ENCODE peak calls at places on chromosomes 3 and 15, in five cellular contexts. One of them, this sample, is unnamed.

GRCh38 chr3:47365213-47366153 is 15.3 kb upstream of the PTPN23 start:
- DNase-seq in RWPE2: no peak
- DNase-seq in CD8-positive, alpha-beta T cell: no peak
- DNase-seq in right atrium auricular region: no peak
- DNase-seq in psoas muscle: no peak
- DNase-seq in this sample: no peak

GRCh38 chr3:32082727-32083126 is 23.7 kb upstream of the GPD1L start:
- DNase-seq in RWPE2: no peak
- DNase-seq in CD8-positive, alpha-beta T cell: no peak
- DNase-seq in right atrium auricular region: no peak
- DNase-seq in psoas muscle: no peak
- DNase-seq in this sample: no peak

GRCh38 chr15:56086566-56086965 is 93.2 kb upstream of the NEDD4 start:
- DNase-seq in RWPE2: no peak
- DNase-seq in CD8-positive, alpha-beta T cell: no peak
- DNase-seq in right atrium auricular region: no peak
- DNase-seq in psoas muscle: no peak
- DNase-seq in this sample: no peak

GRCh38 chr15:51121118-51121517 is 26.4 kb upstream of the TNFAIP8L3 start:
- DNase-seq in RWPE2: peak
- DNase-seq in CD8-positive, alpha-beta T cell: no peak
- DNase-seq in right atrium auricular region: no peak
- DNase-seq in psoas muscle: no peak
- DNase-seq in this sample: no peak

GRCh38 chr3:45056608-45057301 is 30.7 kb downstream of the CLEC3B start:
- DNase-seq in RWPE2: no peak
- DNase-seq in CD8-positive, alpha-beta T cell: no peak
- DNase-seq in right atrium auricular region: no peak
- DNase-seq in psoas muscle: no peak
- DNase-seq in this sample: no peak

GRCh38 chr3:14222900-14223594 is 44.4 kb downstream of the LSM3 start:
- DNase-seq in RWPE2: no peak
- DNase-seq in CD8-positive, alpha-beta T cell: no peak
- DNase-seq in right atrium auricular region: no peak
- DNase-seq in psoas muscle: no peak
- DNase-seq in this sample: no peak

GRCh38 chr3:144350125-144350524 is 378.5 kb downstream of the DIPK2A start:
- DNase-seq in RWPE2: no peak
- DNase-seq in CD8-positive, alpha-beta T cell: no peak
- DNase-seq in right atrium auricular region: no peak
- DNase-seq in psoas muscle: no peak
- DNase-seq in this sample: no peak

GRCh38 chr3:176631175-176631574 is 566.1 kb downstream of the TBL1XR1 start:
- DNase-seq in RWPE2: no peak
- DNase-seq in CD8-positive, alpha-beta T cell: no peak
- DNase-seq in right atrium auricular region: no peak
- DNase-seq in psoas muscle: no peak
- DNase-seq in this sample: no peak

GRCh38 chr3:127831723-127832172 is 9.4 kb upstream of the MGLL start:
- DNase-seq in RWPE2: no peak
- DNase-seq in CD8-positive, alpha-beta T cell: no peak
- DNase-seq in right atrium auricular region: no peak
- DNase-seq in psoas muscle: peak
- DNase-seq in this sample: no peak
- TF ChIP-seq CTCF in RWPE2: peak
- TF ChIP-seq CTCF in CD8-positive, alpha-beta T cell: peak
- TF ChIP-seq CTCF in right atrium auricular region: peak
- TF ChIP-seq CTCF in psoas muscle: peak
- TF ChIP-seq CTCF in this sample: peak

GRCh38 chr3:74351213-74351612 is 263.2 kb downstream of the CNTN3 start:
- DNase-seq in RWPE2: no peak
- DNase-seq in CD8-positive, alpha-beta T cell: no peak
- DNase-seq in right atrium auricular region: no peak
- DNase-seq in psoas muscle: no peak
- DNase-seq in this sample: no peak

GRCh38 chr3:74348421-74348820 is 266.0 kb downstream of the CNTN3 start:
- DNase-seq in RWPE2: no peak
- DNase-seq in CD8-positive, alpha-beta T cell: no peak
- DNase-seq in right atrium auricular region: no peak
- DNase-seq in psoas muscle: no peak
- DNase-seq in this sample: no peak

GRCh38 chr3:74352166-74352565 is 262.3 kb downstream of the CNTN3 start:
- DNase-seq in RWPE2: no peak
- DNase-seq in CD8-positive, alpha-beta T cell: no peak
- DNase-seq in right atrium auricular region: no peak
- DNase-seq in psoas muscle: no peak
- DNase-seq in this sample: no peak

GRCh38 chr3:74349035-74349434 is 265.4 kb downstream of the CNTN3 start:
- DNase-seq in RWPE2: no peak
- DNase-seq in CD8-positive, alpha-beta T cell: no peak
- DNase-seq in right atrium auricular region: no peak
- DNase-seq in psoas muscle: no peak
- DNase-seq in this sample: no peak

DNA sequence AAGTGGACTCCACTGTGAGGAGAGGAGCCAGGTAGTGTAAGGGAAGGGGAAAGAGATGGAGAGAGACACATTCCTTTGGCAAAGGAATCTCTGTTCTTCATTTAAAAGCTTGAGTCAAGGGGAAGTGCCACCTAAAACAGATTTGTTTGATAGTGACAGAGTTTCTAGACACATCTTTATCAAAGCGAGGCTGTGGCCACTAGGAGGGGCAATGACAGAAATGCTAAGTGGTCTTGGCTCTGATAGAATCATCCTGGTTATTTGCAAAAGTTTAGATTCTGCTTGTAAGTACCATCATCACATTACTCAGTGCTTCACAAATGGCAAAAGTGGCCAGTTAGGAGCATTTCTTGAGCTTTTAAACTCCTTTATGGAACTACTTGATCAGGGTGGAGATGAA is 261.4 kb downstream of the CNTN3 start:
- DNase-seq in RWPE2: no peak
- DNase-seq in CD8-positive, alpha-beta T cell: no peak
- DNase-seq in right atrium auricular region: no peak
- DNase-seq in psoas muscle: no peak
- DNase-seq in this sample: no peak
- TF ChIP-seq CTCF in RWPE2: no peak
- TF ChIP-seq CTCF in CD8-positive, alpha-beta T cell: no peak
- TF ChIP-seq CTCF in right atrium auricular region: no peak
- TF ChIP-seq CTCF in psoas muscle: no peak
- TF ChIP-seq CTCF in this sample: peak

GRCh38 chr15:65962187-65962586 is 92.9 kb downstream of the RAB11A start:
- DNase-seq in RWPE2: no peak
- DNase-seq in CD8-positive, alpha-beta T cell: no peak
- DNase-seq in right atrium auricular region: no peak
- DNase-seq in psoas muscle: no peak
- DNase-seq in this sample: no peak
- TF ChIP-seq CTCF in RWPE2: peak
- TF ChIP-seq CTCF in CD8-positive, alpha-beta T cell: no peak
- TF ChIP-seq CTCF in right atrium auricular region: peak
- TF ChIP-seq CTCF in psoas muscle: peak
- TF ChIP-seq CTCF in this sample: peak

GRCh38 chr3:161449784-161450183 is 46.8 kb upstream of the OTOL1 start:
- DNase-seq in RWPE2: no peak
- DNase-seq in CD8-positive, alpha-beta T cell: no peak
- DNase-seq in right atrium auricular region: no peak
- DNase-seq in psoas muscle: no peak
- DNase-seq in this sample: no peak
- TF ChIP-seq CTCF in RWPE2: no peak
- TF ChIP-seq CTCF in CD8-positive, alpha-beta T cell: no peak
- TF ChIP-seq CTCF in right atrium auricular region: no peak
- TF ChIP-seq CTCF in psoas muscle: no peak
- TF ChIP-seq CTCF in this sample: peak

DNA sequence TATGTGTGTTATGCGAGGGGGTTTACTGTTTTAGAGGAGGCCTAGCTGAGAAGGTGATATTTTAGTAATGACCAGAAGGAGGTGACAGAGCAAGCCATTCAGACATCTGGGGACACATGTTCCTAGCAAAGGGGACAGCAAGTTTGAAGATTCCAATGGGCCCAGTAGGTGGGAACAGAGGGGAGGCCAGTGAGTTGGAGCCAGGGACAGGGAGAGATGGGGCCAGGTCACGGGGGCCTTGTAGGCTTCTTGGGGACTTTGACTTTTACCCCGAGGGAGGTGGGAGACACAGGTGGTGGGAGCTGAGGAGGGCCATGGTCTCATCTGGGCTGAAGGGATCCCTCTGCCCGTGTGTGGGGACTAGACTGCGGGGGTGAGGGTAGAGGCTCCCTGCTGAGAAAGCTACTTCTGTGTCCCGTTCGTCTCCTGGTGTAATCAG is 72.5 kb downstream of the MGLL start:
- DNase-seq in RWPE2: peak
- DNase-seq in CD8-positive, alpha-beta T cell: no peak
- DNase-seq in right atrium auricular region: no peak
- DNase-seq in psoas muscle: no peak
- DNase-seq in this sample: no peak
- TF ChIP-seq CTCF in RWPE2: no peak
- TF ChIP-seq CTCF in CD8-positive, alpha-beta T cell: no peak
- TF ChIP-seq CTCF in right atrium auricular region: peak
- TF ChIP-seq CTCF in psoas muscle: no peak
- TF ChIP-seq CTCF in this sample: peak

GRCh38 chr15:80475572-80475971 is 71.4 kb downstream of the ARNT2 start:
- DNase-seq in RWPE2: no peak
- DNase-seq in CD8-positive, alpha-beta T cell: no peak
- DNase-seq in right atrium auricular region: no peak
- DNase-seq in psoas muscle: no peak
- DNase-seq in this sample: no peak
- TF ChIP-seq CTCF in RWPE2: peak
- TF ChIP-seq CTCF in CD8-positive, alpha-beta T cell: no peak
- TF ChIP-seq CTCF in right atrium auricular region: no peak
- TF ChIP-seq CTCF in psoas muscle: peak
- TF ChIP-seq CTCF in this sample: peak

GRCh38 chr15:91522609-91523332 is 330.7 kb upstream of the SLCO3A1 start:
- DNase-seq in RWPE2: no peak
- DNase-seq in CD8-positive, alpha-beta T cell: no peak
- DNase-seq in right atrium auricular region: no peak
- DNase-seq in psoas muscle: no peak
- DNase-seq in this sample: no peak

GRCh38 chr15:91524534-91524933 is 329.0 kb upstream of the SLCO3A1 start:
- DNase-seq in RWPE2: no peak
- DNase-seq in CD8-positive, alpha-beta T cell: no peak
- DNase-seq in right atrium auricular region: no peak
- DNase-seq in psoas muscle: no peak
- DNase-seq in this sample: no peak

GRCh38 chr15:91528811-91529210 is 324.7 kb upstream of the SLCO3A1 start:
- DNase-seq in RWPE2: no peak
- DNase-seq in CD8-positive, alpha-beta T cell: no peak
- DNase-seq in right atrium auricular region: no peak
- DNase-seq in psoas muscle: no peak
- DNase-seq in this sample: no peak

GRCh38 chr15:91521996-91522395 is 331.5 kb upstream of the SLCO3A1 start:
- DNase-seq in RWPE2: no peak
- DNase-seq in CD8-positive, alpha-beta T cell: no peak
- DNase-seq in right atrium auricular region: no peak
- DNase-seq in psoas muscle: no peak
- DNase-seq in this sample: no peak

DNA sequence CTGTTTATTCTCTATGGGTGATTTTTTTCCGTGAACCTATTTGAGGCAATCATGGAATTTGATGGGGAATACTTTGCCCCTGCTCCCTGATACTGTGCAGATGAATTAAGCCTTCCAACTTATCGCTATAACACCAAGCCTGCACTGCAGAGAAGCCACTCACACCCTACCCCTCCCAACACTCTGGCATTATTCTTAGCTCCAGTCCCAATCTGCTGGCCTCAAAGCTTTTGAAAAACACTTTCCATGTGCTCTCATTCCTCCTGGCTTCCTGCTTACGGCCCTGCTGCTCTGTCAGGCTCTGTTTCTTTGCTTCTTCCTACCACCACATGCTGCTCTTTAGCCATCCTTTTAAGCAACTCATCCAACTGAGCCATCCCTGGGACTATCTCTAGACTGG is 327.8 kb upstream of the SLCO3A1 start:
- DNase-seq in RWPE2: no peak
- DNase-seq in CD8-positive, alpha-beta T cell: no peak
- DNase-seq in right atrium auricular region: no peak
- DNase-seq in psoas muscle: no peak
- DNase-seq in this sample: no peak
- TF ChIP-seq CTCF in RWPE2: no peak
- TF ChIP-seq CTCF in CD8-positive, alpha-beta T cell: no peak
- TF ChIP-seq CTCF in right atrium auricular region: no peak
- TF ChIP-seq CTCF in psoas muscle: no peak
- TF ChIP-seq CTCF in this sample: no peak

DNA sequence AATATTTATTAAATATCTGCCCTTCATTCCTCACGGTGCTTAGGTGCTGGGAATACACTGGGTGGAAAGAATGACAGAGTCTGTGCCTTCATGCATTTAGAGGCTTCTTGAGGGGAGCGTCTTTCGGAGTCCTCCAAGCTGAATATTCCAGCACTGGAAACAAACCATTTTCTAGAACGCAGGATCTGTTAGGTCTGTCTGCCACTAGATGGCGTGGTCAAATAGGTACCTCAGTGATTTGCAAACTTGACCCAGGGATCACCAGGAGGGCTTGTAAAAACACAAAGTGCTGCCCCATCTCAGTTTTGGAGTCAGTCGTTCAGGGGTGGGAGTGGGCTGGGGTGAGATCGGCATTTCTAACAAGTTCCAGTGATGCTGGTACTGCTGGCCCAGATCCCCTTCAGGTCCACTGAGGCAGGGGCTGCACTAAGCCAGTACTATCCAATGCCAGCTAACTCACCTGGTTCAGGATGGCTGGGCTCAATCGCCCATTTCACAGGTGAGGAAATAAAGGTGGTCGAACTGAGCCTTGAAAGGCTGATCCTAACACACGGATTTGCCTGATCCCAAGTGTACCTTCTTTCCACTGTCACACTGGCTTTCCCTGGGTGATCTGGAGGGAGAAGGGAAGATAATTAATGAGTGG is 14.8 kb downstream of the ARNT2 start:
- DNase-seq in RWPE2: no peak
- DNase-seq in CD8-positive, alpha-beta T cell: no peak
- DNase-seq in right atrium auricular region: no peak
- DNase-seq in psoas muscle: no peak
- DNase-seq in this sample: no peak
- TF ChIP-seq CTCF in RWPE2: peak
- TF ChIP-seq CTCF in CD8-positive, alpha-beta T cell: no peak
- TF ChIP-seq CTCF in right atrium auricular region: peak
- TF ChIP-seq CTCF in psoas muscle: peak
- TF ChIP-seq CTCF in this sample: peak

GRCh38 chr3:76699846-76700245 is 340.1 kb upstream of the ROBO2 start:
- DNase-seq in RWPE2: no peak
- DNase-seq in CD8-positive, alpha-beta T cell: no peak
- DNase-seq in right atrium auricular region: no peak
- DNase-seq in psoas muscle: no peak
- DNase-seq in this sample: no peak
- TF ChIP-seq CTCF in RWPE2: no peak
- TF ChIP-seq CTCF in CD8-positive, alpha-beta T cell: no peak
- TF ChIP-seq CTCF in right atrium auricular region: no peak
- TF ChIP-seq CTCF in psoas muscle: no peak
- TF ChIP-seq CTCF in this sample: peak

GRCh38 chr15:93286456-93286855 is 197.4 kb upstream of the RGMA start:
- DNase-seq in RWPE2: no peak
- DNase-seq in CD8-positive, alpha-beta T cell: no peak
- DNase-seq in right atrium auricular region: no peak
- DNase-seq in psoas muscle: no peak
- DNase-seq in this sample: no peak

GRCh38 chr15:93291380-93291779 is 202.4 kb upstream of the RGMA start:
- DNase-seq in RWPE2: no peak
- DNase-seq in CD8-positive, alpha-beta T cell: no peak
- DNase-seq in right atrium auricular region: no peak
- DNase-seq in psoas muscle: no peak
- DNase-seq in this sample: no peak

GRCh38 chr15:93289951-93290350 is 200.9 kb upstream of the RGMA start:
- DNase-seq in RWPE2: no peak
- DNase-seq in CD8-positive, alpha-beta T cell: no peak
- DNase-seq in right atrium auricular region: no peak
- DNase-seq in psoas muscle: no peak
- DNase-seq in this sample: no peak

GRCh38 chr15:93282808-93283207 is 193.8 kb upstream of the RGMA start:
- DNase-seq in RWPE2: no peak
- DNase-seq in CD8-positive, alpha-beta T cell: no peak
- DNase-seq in right atrium auricular region: no peak
- DNase-seq in psoas muscle: no peak
- DNase-seq in this sample: no peak

GRCh38 chr15:93288718-93289117 is 199.7 kb upstream of the RGMA start:
- DNase-seq in RWPE2: no peak
- DNase-seq in CD8-positive, alpha-beta T cell: no peak
- DNase-seq in right atrium auricular region: no peak
- DNase-seq in psoas muscle: no peak
- DNase-seq in this sample: no peak
- TF ChIP-seq CTCF in RWPE2: no peak
- TF ChIP-seq CTCF in CD8-positive, alpha-beta T cell: no peak
- TF ChIP-seq CTCF in right atrium auricular region: no peak
- TF ChIP-seq CTCF in psoas muscle: no peak
- TF ChIP-seq CTCF in this sample: no peak

This sample was measured in chondrocyte.